ENCODE peak calls at places on chromosomes 4 and X, in six cellular contexts. O is mesenchymal stem cell; B is CD8-positive, alpha-beta memory T cell; V is GM23338; J is uterus; F is effector memory CD4-positive, alpha-beta T cell. D is an unnamed sample.

GRCh38 chrX:14936561-14936960 is 63.3 kb downstream of the MOSPD2 start:
- DNase-seq in J (peak; percentile 61), V (no peak), O (peak; percentile 79), F (no peak), B (no peak), D (no peak)

GRCh38 chr4:175971393-175972179 is 94.1 kb upstream of the WDR17 start:
- DNase-seq in O (no peak), V (peak; percentile 34), F (no peak), B (no peak), J (no peak), D (no peak)

GRCh38 chr4:33386761-33387160 is 2666.6 kb downstream of the PCDH7 start:
- DNase-seq in F (no peak), B (no peak), O (no peak), J (no peak), V (peak; percentile 17), D (no peak)

GRCh38 chr4:170259631-170260153 is 169.9 kb upstream of the AADAT start:
- DNase-seq in V (peak; percentile 99), B (no peak), O (peak; percentile 93), F (no peak), J (peak; percentile 35), D (no peak)

GRCh38 chrX:8913665-8914409 is 112.7 kb upstream of the FAM9A start:
- DNase-seq in F (no peak), O (peak; percentile 47), B (no peak), J (peak; percentile 53), V (no peak), D (no peak)

GRCh38 chr4:72577211-72577610 is 8.2 kb upstream of the ADAMTS3 start:
- DNase-seq in J (no peak), B (no peak), V (no peak), F (no peak), O (no peak), D (no peak)

GRCh38 chrX:135516376-135516775 is 4.1 kb upstream of the INTS6L start:
- DNase-seq in B (no peak), J (no peak), F (no peak), V (peak; percentile 63), O (no peak), D (no peak)

GRCh38 chrX:41131766-41132165 is 46.5 kb downstream of the USP9X start:
- DNase-seq in V (no peak), O (no peak), J (no peak), B (no peak), F (no peak), D (no peak)

GRCh38 chrX:6325437-6325836 is 96.8 kb upstream of the NLGN4X start:
- DNase-seq in V (peak; percentile 21), J (no peak), B (no peak), O (no peak), F (no peak), D (no peak)

GRCh38 chrX:107721318-107721717 is 54.3 kb downstream of the TSC22D3 start:
- DNase-seq in O (no peak), J (no peak), B (no peak), V (no peak), F (no peak), D (no peak)

GRCh38 chr4:8009710-8010534 is 70.3 kb upstream of the AFAP1 start:
- DNase-seq in V (no peak), O (no peak), F (no peak), J (no peak), B (no peak), D (no peak)

GRCh38 chr4:48698029-48698901 is 81.8 kb downstream of the FRYL start:
- DNase-seq in B (no peak), V (no peak), J (peak; percentile 62), O (peak; percentile 89), F (no peak), D (no peak)

GRCh38 chr4:148445071-148445902 is 3.1 kb upstream of the NR3C2 start:
- DNase-seq in O (no peak), F (peak; percentile 67), B (peak; percentile 85), V (peak; percentile 74), J (peak; percentile 57), D (peak; percentile 77)

GRCh38 chr4:2257361-2258001 is 4.4 kb downstream of the MXD4 start:
- DNase-seq in F (no peak), J (peak; percentile 27), V (no peak), O (no peak), B (peak; percentile 42), D (no peak)

GRCh38 chr4:78585633-78586032 is 34.1 kb downstream of the ANXA3 start:
- DNase-seq in F (no peak), O (peak; percentile 15), B (no peak), V (no peak), J (no peak), D (no peak)

GRCh38 chrX:14398725-14399124 is 130.6 kb upstream of the GLRA2 start:
- DNase-seq in V (no peak), B (no peak), J (no peak), O (peak; percentile 0), F (no peak), D (no peak)

GRCh38 chrX:147917700-147918694 is 6.3 kb downstream of the FMR1 start:
- DNase-seq in F (no peak), V (no peak), J (no peak), B (peak; percentile 47), O (no peak), D (peak; percentile 54)

GRCh38 chr4:47525154-47525819 is 40.2 kb downstream of the ATP10D start:
- DNase-seq in F (no peak), O (peak; percentile 94), V (no peak), B (no peak), J (peak; percentile 51), D (no peak)

GRCh38 chrX:75522565-75523411 is at the start of gene ZDHHC15:
- DNase-seq in F (no peak), J (peak; percentile 53), B (peak; percentile 38), O (no peak), V (peak; percentile 73), D (peak; percentile 43)

GRCh38 chrX:131752493-131753198 is 208.8 kb downstream of the OR13H1 start:
- DNase-seq in O (no peak), V (no peak), F (no peak), J (peak; percentile 86), B (no peak), D (peak; percentile 80)

GRCh38 chr4:122635205-122635604 is 14.3 kb upstream of the IL21 start:
- DNase-seq in O (no peak), J (no peak), F (no peak), B (peak; percentile 50), V (no peak), D (peak; percentile 8)

GRCh38 chr4:52825311-52826090 is 36.6 kb upstream of the RASL11B start:
- DNase-seq in J (no peak), V (no peak), B (no peak), O (peak; percentile 56), F (no peak), D (no peak)

GRCh38 chr4:97153042-97153441 is 990.2 kb downstream of the STPG2 start:
- DNase-seq in O (no peak), J (no peak), F (no peak), V (peak; percentile 62), B (no peak), D (no peak)

GRCh38 chr4:105994841-105995240 is 99.6 kb downstream of the NPNT start:
- DNase-seq in V (no peak), O (no peak), F (no peak), B (no peak), J (no peak), D (no peak)

DNA sequence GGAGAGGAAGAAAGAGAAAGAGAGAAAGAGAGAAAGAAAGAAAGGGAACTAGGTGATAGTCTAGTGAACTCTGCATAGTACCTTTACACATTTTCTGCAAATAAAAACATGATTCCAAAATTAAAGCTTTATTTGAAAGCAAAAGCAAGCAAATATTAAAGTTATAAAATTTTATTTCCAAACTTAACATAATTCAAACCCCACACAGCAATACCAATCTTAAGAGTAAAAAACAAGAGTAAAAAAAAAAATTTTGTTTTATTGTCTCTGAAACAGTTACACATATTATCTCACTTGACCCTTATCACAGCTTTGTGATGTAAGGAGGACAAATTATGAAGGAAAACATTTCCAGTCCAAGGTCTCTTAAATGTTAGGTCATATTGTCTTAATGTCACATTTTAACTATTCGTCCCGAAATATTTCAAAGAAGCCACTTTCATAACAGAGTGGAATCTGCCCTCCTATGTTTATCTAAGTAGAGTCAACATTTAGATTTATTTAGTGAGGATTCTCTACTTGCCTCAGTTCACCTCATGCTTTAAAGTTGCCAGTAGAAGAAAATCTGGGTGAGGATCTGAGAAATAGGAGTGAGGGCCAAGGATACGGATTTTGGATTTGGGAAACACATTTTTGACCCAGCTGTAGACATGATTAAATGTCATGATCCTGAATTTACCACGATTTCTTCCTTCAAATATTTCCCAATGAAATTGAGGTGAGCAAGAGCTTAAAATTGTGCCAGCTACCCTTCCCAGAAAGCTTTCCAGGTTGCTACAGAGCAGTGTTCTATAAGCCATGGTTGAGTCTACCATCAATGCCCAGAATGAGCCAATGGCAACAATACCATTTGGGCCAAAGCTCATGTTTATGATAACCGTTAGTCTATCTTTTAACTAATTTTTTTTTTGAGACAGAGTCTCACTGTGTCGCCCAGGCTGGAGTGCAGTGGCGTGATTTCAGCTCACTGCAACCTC is 7.5 kb upstream of the FGA start:
- DNase-seq in O (no peak), V (no peak), B (no peak), J (no peak), F (no peak), D (no peak)
- H3K27ac ChIP-seq in O (no peak overlapping the region), V (no peak overlapping the region), B (no peak overlapping the region), J (no peak overlapping the region), F (no peak overlapping the region), D (no peak overlapping the region)

GRCh38 chrX:23790147-23790497 is 7.1 kb downstream of the SAT1 start:
- DNase-seq in F (no peak), B (no peak), O (no peak), V (no peak), J (no peak), D (no peak)

GRCh38 chrX:23789386-23790146 is 6.6 kb downstream of the SAT1 start:
- DNase-seq in B (no peak), O (no peak), V (no peak), F (no peak), J (no peak), D (no peak)

GRCh38 chrX:23787745-23788118 is 4.8 kb downstream of the SAT1 start:
- DNase-seq in J (no peak), V (no peak), F (no peak), B (no peak), O (peak; percentile 41), D (no peak)

GRCh38 chrX:23788521-23788920 is 5.5 kb downstream of the SAT1 start:
- DNase-seq in O (peak; percentile 15), B (no peak), V (no peak), F (no peak), J (no peak), D (no peak)

DNA sequence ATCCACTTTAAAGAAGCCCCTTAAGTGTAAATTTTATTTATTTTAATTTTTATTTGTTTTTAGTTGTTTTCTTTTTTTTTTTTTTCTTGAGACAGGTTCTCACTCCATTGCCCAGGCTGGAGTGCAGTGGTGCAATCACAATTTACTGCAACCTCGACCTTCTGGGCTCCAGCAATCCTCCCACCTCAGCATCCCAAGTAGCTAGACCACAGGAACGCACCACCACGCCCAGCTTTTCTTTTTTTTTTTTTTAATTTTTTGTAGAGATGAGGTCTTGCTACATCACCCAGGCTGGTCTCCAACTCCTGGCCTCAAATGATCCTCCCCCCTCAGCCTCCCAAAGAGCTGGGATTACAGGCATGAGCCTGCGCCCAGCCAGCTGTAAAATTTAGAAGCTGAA is 6.0 kb downstream of the SAT1 start:
- DNase-seq in V (no peak), O (no peak), F (no peak), J (no peak), B (no peak), D (no peak)
- H3K4me1 ChIP-seq in V (no peaks in the 10 kb centered on the region), O (no peaks in the 10 kb centered on the region), F (no peaks in the 10 kb centered on the region), J (no peaks in the 10 kb centered on the region), B (peaks cover 13% of the 10 kb centered on the region), D (peaks cover 6% of the 10 kb centered on the region)

GRCh38 chrX:143633530-143634372 is 2.1 kb downstream of the SLITRK4 start:
- DNase-seq in V (peak; percentile 25), J (no peak), F (no peak), O (peak; percentile 29), B (no peak), D (no peak)
- H3K4me3 ChIP-seq in V (peak overlapping the region; percentile 63), J (peak overlapping the region; percentile 9), F (no peak overlapping the region), O (peak overlapping the region; percentile 78), B (no peak overlapping the region), D (no peak overlapping the region)

GRCh38 chrX:154469880-154470279 is 9.2 kb downstream of the LAGE3 start:
- DNase-seq in F (no peak), J (no peak), V (no peak), O (no peak), B (no peak), D (no peak)
- H3K27ac ChIP-seq in F (no peak overlapping the region), J (no peak overlapping the region), V (no peak overlapping the region), O (no peak overlapping the region), B (no peak overlapping the region), D (no peak overlapping the region)